ENCODE peak calls at places on chromosomes 5 and 9, in seven cellular contexts. One of them, this sample, is unnamed.

GRCh38 chr9:134664446-134664845 is 22.8 kb downstream of the COL5A1 start:
- DNase-seq in heart left ventricle: peak
- DNase-seq in activated effector memory CD4-positive, alpha-beta T cell treated with Interleukin-2 at 50 U/mL for 16 hours: no peak
- DNase-seq in T-helper 9 cell: no peak
- DNase-seq in LoVo: no peak
- DNase-seq in fibroblast of the aortic adventitia: no peak
- DNase-seq in substantia nigra: no peak
- DNase-seq in this sample: no peak

GRCh38 chr5:105563842-105564241 is 2001.3 kb upstream of the NUDT12 start:
- DNase-seq in fibroblast of the aortic adventitia: no peak
- DNase-seq in heart left ventricle: no peak
- DNase-seq in activated effector memory CD4-positive, alpha-beta T cell treated with Interleukin-2 at 50 U/mL for 16 hours: no peak
- DNase-seq in T-helper 9 cell: no peak
- DNase-seq in LoVo: no peak
- DNase-seq in substantia nigra: no peak
- DNase-seq in this sample: no peak

GRCh38 chr9:11701706-11702105 is 991.5 kb upstream of the TYRP1 start:
- DNase-seq in T-helper 9 cell: no peak
- DNase-seq in LoVo: no peak
- DNase-seq in fibroblast of the aortic adventitia: no peak
- DNase-seq in substantia nigra: no peak
- DNase-seq in activated effector memory CD4-positive, alpha-beta T cell treated with Interleukin-2 at 50 U/mL for 16 hours: no peak
- DNase-seq in heart left ventricle: no peak
- DNase-seq in this sample: no peak

GRCh38 chr5:40273936-40274335 is 405.8 kb upstream of the PTGER4 start:
- DNase-seq in fibroblast of the aortic adventitia: no peak
- DNase-seq in activated effector memory CD4-positive, alpha-beta T cell treated with Interleukin-2 at 50 U/mL for 16 hours: no peak
- DNase-seq in heart left ventricle: no peak
- DNase-seq in T-helper 9 cell: no peak
- DNase-seq in substantia nigra: no peak
- DNase-seq in LoVo: no peak
- DNase-seq in this sample: no peak

GRCh38 chr9:99948896-99949295 is 42.4 kb downstream of the STX17 start:
- DNase-seq in fibroblast of the aortic adventitia: peak
- DNase-seq in substantia nigra: no peak
- DNase-seq in T-helper 9 cell: no peak
- DNase-seq in activated effector memory CD4-positive, alpha-beta T cell treated with Interleukin-2 at 50 U/mL for 16 hours: no peak
- DNase-seq in LoVo: no peak
- DNase-seq in heart left ventricle: no peak
- DNase-seq in this sample: no peak

GRCh38 chr9:6441269-6441668 is 28.3 kb downstream of the UHRF2 start:
- DNase-seq in heart left ventricle: no peak
- DNase-seq in T-helper 9 cell: no peak
- DNase-seq in fibroblast of the aortic adventitia: peak
- DNase-seq in LoVo: no peak
- DNase-seq in substantia nigra: no peak
- DNase-seq in activated effector memory CD4-positive, alpha-beta T cell treated with Interleukin-2 at 50 U/mL for 16 hours: no peak
- DNase-seq in this sample: no peak

GRCh38 chr9:137973829-137974416 is 96.3 kb downstream of the CACNA1B start:
- DNase-seq in fibroblast of the aortic adventitia: no peak
- DNase-seq in substantia nigra: no peak
- DNase-seq in activated effector memory CD4-positive, alpha-beta T cell treated with Interleukin-2 at 50 U/mL for 16 hours: no peak
- DNase-seq in heart left ventricle: peak
- DNase-seq in LoVo: no peak
- DNase-seq in T-helper 9 cell: no peak
- DNase-seq in this sample: no peak

GRCh38 chr5:1447772-1448361 is 2.6 kb upstream of the SLC6A3 start:
- DNase-seq in T-helper 9 cell: no peak
- DNase-seq in LoVo: no peak
- DNase-seq in activated effector memory CD4-positive, alpha-beta T cell treated with Interleukin-2 at 50 U/mL for 16 hours: no peak
- DNase-seq in substantia nigra: no peak
- DNase-seq in fibroblast of the aortic adventitia: no peak
- DNase-seq in heart left ventricle: no peak
- DNase-seq in this sample: no peak